ENCODE peak calls at places on chromosomes 13 and 19, in six cellular contexts. One of them, this sample, is unnamed.

GRCh38 chr19:19171821-19172532 is 1.9 kb upstream of the MEF2B start:
- DNase-seq in transverse colon: no peak
- DNase-seq in NCI-H774: no peak
- DNase-seq in GDM1: no peak
- DNase-seq in nephron progenitor cell: peak; percentile 18
- DNase-seq in LHCN-M2: peak; percentile 34
- DNase-seq in this sample: no peak

GRCh38 chr13:89310943-89311342 is 1639.8 kb downstream of the SLITRK5 start:
- DNase-seq in LHCN-M2: no peak
- DNase-seq in transverse colon: no peak
- DNase-seq in NCI-H774: no peak
- DNase-seq in GDM1: no peak
- DNase-seq in nephron progenitor cell: no peak
- DNase-seq in this sample: no peak

GRCh38 chr13:20525601-20526544 is at the start of gene CRYL1:
- DNase-seq in NCI-H774: peak; percentile 25
- DNase-seq in nephron progenitor cell: peak; percentile 74
- DNase-seq in transverse colon: peak; percentile 85
- DNase-seq in GDM1: peak; percentile 86
- DNase-seq in LHCN-M2: peak; percentile 69
- DNase-seq in this sample: peak; percentile 84

GRCh38 chr19:40486017-40486416 is 19.2 kb downstream of the SPTBN4 start:
- DNase-seq in LHCN-M2: no peak
- DNase-seq in nephron progenitor cell: no peak
- DNase-seq in GDM1: no peak
- DNase-seq in NCI-H774: no peak
- DNase-seq in transverse colon: no peak
- DNase-seq in this sample: no peak

GRCh38 chr19:1057185-1057857 is 9.6 kb upstream of the ARHGAP45 start:
- DNase-seq in transverse colon: no peak
- DNase-seq in nephron progenitor cell: no peak
- DNase-seq in NCI-H774: no peak
- DNase-seq in LHCN-M2: peak; percentile 71
- DNase-seq in GDM1: peak; percentile 54
- DNase-seq in this sample: no peak

GRCh38 chr13:113161433-113161832 is 3.0 kb downstream of the PROZ start:
- DNase-seq in nephron progenitor cell: no peak
- DNase-seq in NCI-H774: no peak
- DNase-seq in transverse colon: no peak
- DNase-seq in GDM1: no peak
- DNase-seq in LHCN-M2: no peak
- DNase-seq in this sample: no peak

GRCh38 chr19:7636317-7636690 is 606 bp upstream of the STXBP2 start:
- DNase-seq in transverse colon: no peak
- DNase-seq in nephron progenitor cell: no peak
- DNase-seq in LHCN-M2: no peak
- DNase-seq in NCI-H774: no peak
- DNase-seq in GDM1: no peak
- DNase-seq in this sample: no peak

GRCh38 chr19:14107581-14108461 is 9.7 kb downstream of the PRKACA start:
- DNase-seq in transverse colon: no peak
- DNase-seq in nephron progenitor cell: no peak
- DNase-seq in LHCN-M2: no peak
- DNase-seq in GDM1: no peak
- DNase-seq in NCI-H774: no peak
- DNase-seq in this sample: no peak

GRCh38 chr13:36887758-36888521 is 32.1 kb downstream of the SMAD9 start:
- DNase-seq in nephron progenitor cell: no peak
- DNase-seq in NCI-H774: no peak
- DNase-seq in GDM1: no peak
- DNase-seq in LHCN-M2: no peak
- DNase-seq in transverse colon: no peak
- DNase-seq in this sample: no peak

GRCh38 chr13:98576215-98576945 is 527 bp downstream of the STK24 start:
- DNase-seq in nephron progenitor cell: peak; percentile 59
- DNase-seq in LHCN-M2: no peak
- DNase-seq in GDM1: no peak
- DNase-seq in NCI-H774: peak; percentile 21
- DNase-seq in transverse colon: peak; percentile 70
- DNase-seq in this sample: no peak

GRCh38 chr19:49475995-49476880 is 2.2 kb downstream of the FLT3LG start:
- DNase-seq in LHCN-M2: no peak
- DNase-seq in GDM1: peak; percentile 34
- DNase-seq in nephron progenitor cell: peak; percentile 86
- DNase-seq in transverse colon: no peak
- DNase-seq in NCI-H774: no peak
- DNase-seq in this sample: no peak

GRCh38 chr19:8397746-8398721 is 7.9 kb downstream of the RAB11B start:
- DNase-seq in nephron progenitor cell: peak; percentile 58
- DNase-seq in NCI-H774: no peak
- DNase-seq in transverse colon: no peak
- DNase-seq in GDM1: no peak
- DNase-seq in LHCN-M2: no peak
- DNase-seq in this sample: no peak

GRCh38 chr13:109971006-109971744 is 184.8 kb upstream of the IRS2 start:
- DNase-seq in NCI-H774: no peak
- DNase-seq in LHCN-M2: no peak
- DNase-seq in nephron progenitor cell: no peak
- DNase-seq in transverse colon: no peak
- DNase-seq in GDM1: no peak
- DNase-seq in this sample: no peak

GRCh38 chr13:77185721-77186120 is 141.2 kb downstream of the MYCBP2 start:
- DNase-seq in NCI-H774: no peak
- DNase-seq in LHCN-M2: no peak
- DNase-seq in GDM1: no peak
- DNase-seq in transverse colon: no peak
- DNase-seq in nephron progenitor cell: no peak
- DNase-seq in this sample: no peak

GRCh38 chr19:11140896-11141295 is 14.7 kb downstream of the SPC24 start:
- DNase-seq in nephron progenitor cell: no peak
- DNase-seq in NCI-H774: no peak
- DNase-seq in GDM1: no peak
- DNase-seq in transverse colon: no peak
- DNase-seq in LHCN-M2: no peak
- DNase-seq in this sample: no peak

GRCh38 chr19:35135389-35135909 is 590 bp upstream of the LGI4 start:
- DNase-seq in NCI-H774: no peak
- DNase-seq in LHCN-M2: peak; percentile 38
- DNase-seq in GDM1: peak; percentile 44
- DNase-seq in transverse colon: peak; percentile 88
- DNase-seq in nephron progenitor cell: peak; percentile 93
- DNase-seq in this sample: peak; percentile 55

GRCh38 chr19:28023064-28023463 is 1189.9 kb downstream of the UQCRFS1 start:
- DNase-seq in transverse colon: no peak
- DNase-seq in NCI-H774: no peak
- DNase-seq in LHCN-M2: no peak
- DNase-seq in GDM1: no peak
- DNase-seq in nephron progenitor cell: no peak
- DNase-seq in this sample: no peak

GRCh38 chr13:41694902-41695301 is 237.6 kb downstream of the RGCC start:
- DNase-seq in transverse colon: peak; percentile 25
- DNase-seq in NCI-H774: no peak
- DNase-seq in GDM1: no peak
- DNase-seq in nephron progenitor cell: no peak
- DNase-seq in LHCN-M2: peak; percentile 90
- DNase-seq in this sample: peak; percentile 19

This sample was measured in foreskin melanocyte.